ENCODE peak calls at places on chromosomes 1 and 21, in nine cellular contexts. L is ovary, Q is cardiac muscle cell, J is adrenal gland, U is breast epithelium, S is fibroblast of lung, M is PC-9, Y is IMR-90, T is transverse colon. I is an unnamed sample.

GRCh38 chr1:47334765-47335435 is 1.3 kb downstream of the CMPK1 start:
- DNase-seq in T (no peak), J (no peak), L (no peak), Q (no peak), U (no peak), Y (peak; percentile 69), S (peak; percentile 11), M (no peak), I (no peak)

GRCh38 chr1:210695041-210695440 is 366.3 kb downstream of the HHAT start:
- DNase-seq in U (no peak), J (no peak), T (no peak), M (no peak), Y (peak; percentile 32), Q (no peak), S (no peak), L (no peak), I (no peak)

GRCh38 chr1:114558548-114558947 is 22.9 kb downstream of the BCAS2 start:
- DNase-seq in U (no peak), J (no peak), Y (no peak), L (no peak), M (no peak), S (peak; percentile 11), T (no peak), Q (peak; percentile 10), I (no peak)

GRCh38 chr1:109718495-109718894 is 6.4 kb downstream of the GSTM5 start:
- DNase-seq in L (no peak), Y (peak; percentile 27), M (no peak), U (no peak), Q (no peak), T (no peak), S (no peak), J (no peak), I (no peak)

GRCh38 chr1:165592945-165593823 is 37.9 kb upstream of the MGST3 start:
- DNase-seq in M (peak; percentile 61), T (peak; percentile 76), S (peak; percentile 84), Q (peak; percentile 78), U (peak; percentile 70), J (peak; percentile 74), Y (peak; percentile 76), L (peak; percentile 73), I (peak; percentile 44)

GRCh38 chr1:237677979-237678378 is 212.7 kb downstream of the ZP4 start:
- DNase-seq in U (no peak), J (no peak), Y (peak; percentile 83), Q (no peak), T (no peak), S (peak; percentile 78), M (no peak), L (no peak), I (no peak)

GRCh38 chr1:228375578-228376261 is 30.9 kb downstream of the TRIM11 start:
- DNase-seq in J (no peak), Q (no peak), M (no peak), S (no peak), T (no peak), U (no peak), Y (no peak), L (no peak), I (peak; percentile 42)

GRCh38 chr1:31936966-31937299 is 1.2 kb downstream of the PTP4A2 start:
- DNase-seq in Q (no peak), U (no peak), M (no peak), Y (no peak), S (no peak), T (no peak), J (no peak), L (no peak), I (no peak)

GRCh38 chr1:82565146-82565545 is 764.4 kb downstream of the ADGRL2 start:
- DNase-seq in U (no peak), J (no peak), M (peak; percentile 25), S (peak; percentile 66), Y (peak; percentile 19), T (no peak), L (no peak), Q (no peak), I (no peak)

DNA sequence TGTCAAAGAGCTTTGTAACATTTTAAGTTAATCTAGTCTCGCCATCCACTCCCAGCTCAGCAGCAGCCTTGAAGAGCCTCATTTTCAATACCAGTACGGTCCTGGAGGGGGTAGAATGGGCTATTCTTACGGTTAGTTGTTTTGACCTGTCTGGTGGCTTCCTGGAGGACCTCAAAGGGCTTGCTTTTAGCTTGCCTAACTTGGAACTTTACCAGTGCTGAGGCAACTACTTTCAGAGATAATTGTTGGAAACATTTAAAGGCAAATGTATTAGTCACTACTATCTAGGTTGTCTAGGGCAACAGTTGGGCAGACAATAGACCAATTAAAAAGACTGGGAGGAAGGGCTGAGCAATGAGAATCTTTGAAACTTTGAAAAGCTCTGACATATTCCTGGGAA is 56.0 kb downstream of the TTLL7 start:
- DNase-seq in S (peak; percentile 11), L (no peak), M (no peak), Y (peak; percentile 24), J (no peak), Q (no peak), U (no peak), T (no peak), I (no peak)
- TF ChIP-seq CTCF in S (no peak), L (no peak), M (no peak), Y (no peak), J (no peak), Q (peak; percentile 14), U (no peak), T (no peak), I (no peak)

GRCh38 chr21:17784604-17785402 is 34.4 kb downstream of the C21orf91 start:
- DNase-seq in L (no peak), S (no peak), T (peak; percentile 30), M (no peak), Y (no peak), J (no peak), Q (no peak), U (no peak), I (no peak)
- H3K4me3 ChIP-seq in L (no peak overlapping the region), S (no peak overlapping the region), T (no peak overlapping the region), M (no peak overlapping the region), Y (no peak overlapping the region), J (no peak overlapping the region), Q (no peak overlapping the region), U (no peak overlapping the region), I (no peak overlapping the region)

GRCh38 chr1:209389258-209389657 is 194.3 kb upstream of the CAMK1G start:
- DNase-seq in Q (no peak), S (peak; percentile 67), J (peak; percentile 32), Y (peak; percentile 94), T (no peak), L (no peak), U (no peak), M (peak; percentile 49), I (no peak)
- H3K27ac ChIP-seq in Q (no peak overlapping the region), S (peak overlapping the region; percentile 52), J (no peak overlapping the region), Y (peak overlapping the region; percentile 18), T (no peak overlapping the region), L (no peak overlapping the region), U (no peak overlapping the region), M (peak overlapping the region; percentile 96), I (no peak overlapping the region)

GRCh38 chr1:39917825-39918224 is 16.1 kb upstream of the MYCL start:
- DNase-seq in Q (no peak), T (no peak), L (no peak), S (no peak), J (no peak), M (no peak), Y (no peak), U (no peak), I (no peak)
- TF ChIP-seq CTCF in Q (no peak), T (no peak), L (no peak), S (no peak), J (no peak), M (no peak), Y (no peak), U (no peak), I (no peak)